ENCODE peak calls at places on chromosomes 6 and 20, in six cellular contexts. One of them, this sample, is unnamed.

GRCh38 chr6:56839533-56840183 is 115.2 kb upstream of the BEND6 start:
- DNase-seq in prostate gland: no peak
- DNase-seq in hepatocyte: no peak
- DNase-seq in PC-9: no peak
- DNase-seq in heart right ventricle: no peak
- DNase-seq in epithelial cell of esophagus: no peak
- DNase-seq in this sample: no peak

GRCh38 chr6:160510199-160510598 is 153.9 kb downstream of the LPA start:
- DNase-seq in epithelial cell of esophagus: peak
- DNase-seq in hepatocyte: no peak
- DNase-seq in heart right ventricle: no peak
- DNase-seq in prostate gland: no peak
- DNase-seq in PC-9: no peak
- DNase-seq in this sample: peak

GRCh38 chr20:34703573-34704176 is 469 bp upstream of the TP53INP2 start:
- DNase-seq in heart right ventricle: peak
- DNase-seq in PC-9: no peak
- DNase-seq in hepatocyte: peak
- DNase-seq in epithelial cell of esophagus: peak
- DNase-seq in prostate gland: peak
- DNase-seq in this sample: peak

GRCh38 chr6:12890171-12890790 is 173.7 kb downstream of the PHACTR1 start:
- DNase-seq in heart right ventricle: no peak
- DNase-seq in hepatocyte: no peak
- DNase-seq in prostate gland: no peak
- DNase-seq in PC-9: no peak
- DNase-seq in epithelial cell of esophagus: peak
- DNase-seq in this sample: no peak

GRCh38 chr20:37305079-37305478 is 15.6 kb downstream of the MANBAL start:
- DNase-seq in epithelial cell of esophagus: no peak
- DNase-seq in prostate gland: no peak
- DNase-seq in PC-9: no peak
- DNase-seq in heart right ventricle: no peak
- DNase-seq in hepatocyte: no peak
- DNase-seq in this sample: no peak

GRCh38 chr6:127641905-127642304 is 64.9 kb downstream of the C6orf58 start:
- DNase-seq in heart right ventricle: no peak
- DNase-seq in prostate gland: no peak
- DNase-seq in hepatocyte: peak
- DNase-seq in PC-9: no peak
- DNase-seq in epithelial cell of esophagus: peak
- DNase-seq in this sample: peak

GRCh38 chr6:12956991-12957320 is 240.4 kb downstream of the PHACTR1 start:
- DNase-seq in PC-9: no peak
- DNase-seq in epithelial cell of esophagus: no peak
- DNase-seq in heart right ventricle: no peak
- DNase-seq in hepatocyte: no peak
- DNase-seq in prostate gland: no peak
- DNase-seq in this sample: no peak

GRCh38 chr20:63498950-63499332 is at the start of gene EEF1A2:
- DNase-seq in epithelial cell of esophagus: no peak
- DNase-seq in hepatocyte: peak
- DNase-seq in heart right ventricle: no peak
- DNase-seq in PC-9: no peak
- DNase-seq in prostate gland: no peak
- DNase-seq in this sample: no peak

GRCh38 chr6:3108746-3109414 is 9.6 kb upstream of the BPHL start:
- DNase-seq in epithelial cell of esophagus: no peak
- DNase-seq in PC-9: no peak
- DNase-seq in heart right ventricle: no peak
- DNase-seq in prostate gland: no peak
- DNase-seq in hepatocyte: peak
- DNase-seq in this sample: no peak
- TF ChIP-seq CTCF in epithelial cell of esophagus: no peak
- TF ChIP-seq CTCF in PC-9: no peak
- TF ChIP-seq CTCF in heart right ventricle: no peak
- TF ChIP-seq CTCF in prostate gland: no peak
- TF ChIP-seq CTCF in hepatocyte: no peak
- TF ChIP-seq CTCF in this sample: no peak

DNA sequence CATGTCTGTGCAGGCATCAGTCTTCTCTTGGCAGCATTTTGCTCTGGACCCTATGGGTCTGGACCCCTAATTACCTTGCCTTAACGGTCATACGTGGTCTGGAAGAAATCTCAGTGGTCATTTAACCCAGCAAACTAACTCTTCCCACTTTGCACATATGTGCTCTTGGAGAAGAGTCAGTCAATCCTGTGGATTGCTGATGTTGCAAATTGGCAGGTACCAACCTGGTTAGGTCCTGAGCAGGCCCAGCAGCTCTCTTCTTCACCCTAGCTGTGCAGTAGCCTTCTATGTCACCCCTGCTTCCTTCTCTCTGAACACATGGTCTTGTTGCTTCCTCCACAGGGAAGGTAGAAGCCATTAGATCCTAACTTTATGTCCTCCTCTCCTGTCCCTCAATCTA is 1.6 kb downstream of the CEP43 start:
- DNase-seq in hepatocyte: no peak
- DNase-seq in PC-9: no peak
- DNase-seq in epithelial cell of esophagus: no peak
- DNase-seq in prostate gland: no peak
- DNase-seq in heart right ventricle: no peak
- DNase-seq in this sample: no peak
- H3K4me3 ChIP-seq in hepatocyte: no peak
- H3K4me3 ChIP-seq in PC-9: peak
- H3K4me3 ChIP-seq in epithelial cell of esophagus: no peak
- H3K4me3 ChIP-seq in prostate gland: no peak
- H3K4me3 ChIP-seq in heart right ventricle: no peak
- H3K4me3 ChIP-seq in this sample: peak

DNA sequence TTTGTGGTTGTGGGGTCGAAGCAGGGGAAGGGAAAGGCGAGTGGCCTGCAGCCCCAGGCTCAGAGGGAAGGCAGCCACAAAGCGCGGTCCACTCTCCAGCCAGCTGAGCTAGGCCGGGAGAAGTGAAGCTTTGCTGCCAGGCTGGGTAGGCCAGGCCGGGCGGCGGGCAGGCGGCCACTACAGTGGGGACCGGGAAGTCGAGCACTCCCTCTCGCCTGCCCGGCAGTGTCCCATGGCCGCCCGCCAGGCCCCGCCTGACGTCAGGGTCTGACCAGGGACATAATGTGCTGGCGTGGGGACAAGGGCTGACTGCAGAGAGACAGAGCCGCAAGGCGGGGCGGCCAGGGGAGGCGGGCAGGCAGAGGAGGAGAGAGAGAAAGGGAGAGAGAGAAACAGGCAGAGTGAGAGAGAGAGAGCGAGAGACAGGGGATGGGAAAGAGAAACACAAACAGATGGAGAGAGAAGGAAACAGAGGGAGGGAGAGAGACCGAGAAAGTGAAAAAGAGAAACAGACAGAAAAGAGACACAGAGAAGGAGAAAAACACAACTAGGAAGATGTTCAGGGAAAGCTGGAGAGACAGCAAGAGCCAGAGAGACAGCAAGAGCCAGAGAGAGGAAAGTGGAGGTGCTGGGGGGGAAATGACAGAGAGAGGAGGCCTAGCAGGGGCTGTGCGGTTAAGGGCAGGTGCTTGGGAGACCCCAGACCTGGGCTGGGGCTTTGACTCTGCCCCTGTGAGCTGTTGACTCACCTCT is 94.5 kb upstream of the PTPN1 start:
- DNase-seq in prostate gland: peak
- DNase-seq in heart right ventricle: peak
- DNase-seq in PC-9: peak
- DNase-seq in hepatocyte: peak
- DNase-seq in epithelial cell of esophagus: peak
- DNase-seq in this sample: peak
- TF ChIP-seq CTCF in prostate gland: peak
- TF ChIP-seq CTCF in heart right ventricle: no peak
- TF ChIP-seq CTCF in PC-9: no peak
- TF ChIP-seq CTCF in hepatocyte: no peak
- TF ChIP-seq CTCF in epithelial cell of esophagus: no peak
- TF ChIP-seq CTCF in this sample: no peak

GRCh38 chr6:52571099-52571755 is 5.6 kb downstream of the TRAM2 start:
- DNase-seq in heart right ventricle: peak
- DNase-seq in hepatocyte: peak
- DNase-seq in epithelial cell of esophagus: no peak
- DNase-seq in PC-9: no peak
- DNase-seq in prostate gland: no peak
- DNase-seq in this sample: peak

GRCh38 chr6:52575490-52575868 is 1.4 kb downstream of the TRAM2 start:
- DNase-seq in epithelial cell of esophagus: no peak
- DNase-seq in hepatocyte: no peak
- DNase-seq in prostate gland: no peak
- DNase-seq in heart right ventricle: no peak
- DNase-seq in PC-9: no peak
- DNase-seq in this sample: peak

GRCh38 chr6:52574709-52575489 is 2.0 kb downstream of the TRAM2 start:
- DNase-seq in heart right ventricle: peak
- DNase-seq in PC-9: no peak
- DNase-seq in epithelial cell of esophagus: no peak
- DNase-seq in hepatocyte: peak
- DNase-seq in prostate gland: no peak
- DNase-seq in this sample: peak

GRCh38 chr6:52572536-52572935 is 4.3 kb downstream of the TRAM2 start:
- DNase-seq in PC-9: no peak
- DNase-seq in epithelial cell of esophagus: no peak
- DNase-seq in hepatocyte: no peak
- DNase-seq in prostate gland: no peak
- DNase-seq in heart right ventricle: no peak
- DNase-seq in this sample: no peak

GRCh38 chr6:52573295-52573694 is 3.6 kb downstream of the TRAM2 start:
- DNase-seq in heart right ventricle: no peak
- DNase-seq in epithelial cell of esophagus: no peak
- DNase-seq in PC-9: no peak
- DNase-seq in hepatocyte: no peak
- DNase-seq in prostate gland: no peak
- DNase-seq in this sample: peak
- H3K4me3 ChIP-seq in heart right ventricle: no peak
- H3K4me3 ChIP-seq in epithelial cell of esophagus: no peak
- H3K4me3 ChIP-seq in PC-9: no peak
- H3K4me3 ChIP-seq in hepatocyte: no peak
- H3K4me3 ChIP-seq in prostate gland: no peak
- H3K4me3 ChIP-seq in this sample: peak

GRCh38 chr20:31723282-31724078 is 812 bp upstream of the BCL2L1 start:
- DNase-seq in prostate gland: peak
- DNase-seq in PC-9: peak
- DNase-seq in heart right ventricle: peak
- DNase-seq in hepatocyte: peak
- DNase-seq in epithelial cell of esophagus: peak
- DNase-seq in this sample: peak
- TF ChIP-seq CTCF in prostate gland: peak
- TF ChIP-seq CTCF in PC-9: peak
- TF ChIP-seq CTCF in heart right ventricle: peak
- TF ChIP-seq CTCF in hepatocyte: peak
- TF ChIP-seq CTCF in epithelial cell of esophagus: peak
- TF ChIP-seq CTCF in this sample: peak

GRCh38 chr6:21522773-21523490 is 70.6 kb upstream of the SOX4 start:
- DNase-seq in PC-9: no peak
- DNase-seq in prostate gland: no peak
- DNase-seq in heart right ventricle: no peak
- DNase-seq in hepatocyte: no peak
- DNase-seq in epithelial cell of esophagus: no peak
- DNase-seq in this sample: no peak
- H3K4me3 ChIP-seq in PC-9: no peak
- H3K4me3 ChIP-seq in prostate gland: no peak
- H3K4me3 ChIP-seq in heart right ventricle: no peak
- H3K4me3 ChIP-seq in hepatocyte: no peak
- H3K4me3 ChIP-seq in epithelial cell of esophagus: no peak
- H3K4me3 ChIP-seq in this sample: no peak

This sample was measured in fibroblast of villous mesenchyme.